ENCODE peak calls at places on chromosomes 16 and 17, in eight cellular contexts. S, I, X, W, Q, C, G and V are unnamed samples.

GRCh38 chr17:71709974-71710373 is 410.8 kb upstream of the SOX9 start:
- DNase-seq in S (no peak), I (no peak), X (no peak), W (no peak), Q (peak; percentile 70), C (no peak), G (no peak), V (no peak)

GRCh38 chr17:14398766-14399165 is 97.9 kb downstream of the HS3ST3B1 start:
- DNase-seq in S (no peak), I (no peak), X (no peak), W (no peak), Q (no peak), C (no peak), G (no peak), V (no peak)

GRCh38 chr17:34306466-34306865 is 12.8 kb upstream of the CCL8 start:
- DNase-seq in S (no peak), I (peak; percentile 45), X (no peak), W (peak; percentile 92), Q (no peak), C (no peak), G (no peak), V (peak; percentile 14)

GRCh38 chr17:50687200-50688066 is 20.3 kb downstream of the ANKRD40 start:
- DNase-seq in S (no peak), I (no peak), X (no peak), W (peak; percentile 65), Q (no peak), C (no peak), G (no peak), V (peak; percentile 91)

GRCh38 chr17:65185060-65185459 is 47.9 kb downstream of the RGS9 start:
- DNase-seq in S (no peak), I (no peak), X (no peak), W (no peak), Q (no peak), C (no peak), G (no peak), V (no peak)

GRCh38 chr16:72191551-72191950 is 19.6 kb upstream of the PMFBP1 start:
- DNase-seq in S (no peak), I (no peak), X (no peak), W (peak; percentile 17), Q (no peak), C (no peak), G (no peak), V (no peak)

GRCh38 chr17:19311016-19311415 is 51.5 kb downstream of the B9D1 start:
- DNase-seq in S (no peak), I (no peak), X (no peak), W (no peak), Q (no peak), C (no peak), G (no peak), V (no peak)

GRCh38 chr17:45425125-45425983 is 7.3 kb downstream of the ARHGAP27 start:
- DNase-seq in S (peak; percentile 54), I (peak; percentile 87), X (peak; percentile 94), W (peak; percentile 50), Q (peak; percentile 70), C (no peak), G (no peak), V (peak; percentile 92)

GRCh38 chr16:89094252-89094901 is 725 bp downstream of the ACSF3 start:
- DNase-seq in S (no peak), I (peak; percentile 4), X (peak; percentile 46), W (no peak), Q (no peak), C (no peak), G (peak; percentile 31), V (peak; percentile 36)

GRCh38 chr17:6106212-6106611 is 36.0 kb downstream of the WSCD1 start:
- DNase-seq in S (no peak), I (no peak), X (no peak), W (no peak), Q (no peak), C (no peak), G (no peak), V (no peak)

GRCh38 chr17:13413001-13413400 is 188.7 kb downstream of the HS3ST3A1 start:
- DNase-seq in S (no peak), I (no peak), X (no peak), W (no peak), Q (no peak), C (no peak), G (no peak), V (no peak)

GRCh38 chr17:28475151-28475900 is 1.9 kb downstream of the SLC13A2 start:
- DNase-seq in S (no peak), I (peak; percentile 58), X (peak; percentile 72), W (no peak), Q (no peak), C (no peak), G (no peak), V (no peak)

GRCh38 chr17:79721993-79722671 is 8.6 kb upstream of the ENPP7 start:
- DNase-seq in S (no peak), I (peak; percentile 91), X (no peak), W (no peak), Q (no peak), C (no peak), G (no peak), V (peak; percentile 59)

GRCh38 chr17:79338589-79338988 is 264.0 kb downstream of the ENGASE start:
- DNase-seq in S (no peak), I (no peak), X (no peak), W (peak; percentile 27), Q (no peak), C (no peak), G (no peak), V (peak; percentile 7)